ENCODE peak calls at places on chromosomes 7 and 10, in eight cellular contexts. K is stimulated activated CD4-positive, alpha-beta T cell treated with anti-CD3 and anti-CD28 coated beads, Interleukin-1b, Interleukin-23, amount 100 ng/mL, for 48 hours; R is sciatic nerve; H is fibroblast of lung; C is AG10803; P is left kidney; B is activated T-helper 1 cell treated with anti-CD3 and anti-CD28 coated beads, Interleukin-12 subunit alpha, Interleukin-12 subunit beta, Interleukin-2, Interleukin-4 antibody, amounts not matched to agents 30 ng/mL and 10 ng/mL and 1 ng/mL, durations not matched to agents 14 hours and 24 hours and 36 hours; F is endothelial cell. I is an unnamed sample.
A peak's percentile ranks its signal among the peaks of the same experiment; 100 is the strongest.

GRCh38 chr10:15433850-15434537 is 62.9 kb upstream of the FAM171A1 start:
- DNase-seq in H (peak; percentile 32), K (no peak), R (no peak), F (peak; percentile 34), P (peak; percentile 87), C (peak; percentile 58), B (no peak), I (no peak)

GRCh38 chr7:33107136-33108066 is 1.8 kb downstream of the RP9 start:
- DNase-seq in H (peak; percentile 42), P (peak; percentile 80), C (peak; percentile 49), F (peak; percentile 24), B (peak; percentile 37), K (no peak), R (no peak), I (peak; percentile 24)

GRCh38 chr10:103083977-103084320 is 109.1 kb downstream of the NT5C2 start:
- DNase-seq in C (no peak), K (no peak), F (no peak), R (no peak), P (no peak), H (no peak), B (no peak), I (no peak)

GRCh38 chr10:6275022-6275997 is 72.6 kb downstream of the PFKFB3 start:
- DNase-seq in B (peak; percentile 86), K (peak; percentile 99), C (peak; percentile 99), F (no peak), H (peak; percentile 99), R (peak; percentile 90), P (peak; percentile 50), I (peak; percentile 78)

GRCh38 chr7:91089382-91089963 is 174.8 kb upstream of the FZD1 start:
- DNase-seq in K (no peak), P (peak; percentile 68), R (no peak), H (peak; percentile 30), C (peak; percentile 53), B (no peak), F (no peak), I (no peak)

GRCh38 chr7:112362796-112363195 is 87.5 kb upstream of the IFRD1 start:
- DNase-seq in R (no peak), B (no peak), P (peak; percentile 44), K (no peak), F (no peak), C (peak; percentile 8), H (peak; percentile 38), I (no peak)

GRCh38 chr7:150860978-150861295 is 8.6 kb downstream of the AOC1 start:
- DNase-seq in F (no peak), H (no peak), C (no peak), R (no peak), K (no peak), B (no peak), P (no peak), I (no peak)

GRCh38 chr10:58952747-58953466 is 223.5 kb upstream of the PHYHIPL start:
- DNase-seq in F (peak; percentile 54), H (peak; percentile 39), R (peak; percentile 70), C (peak; percentile 74), B (no peak), P (peak; percentile 72), K (no peak), I (no peak)

GRCh38 chr7:34042406-34042805 is 137.1 kb downstream of the BMPER start:
- DNase-seq in C (peak; percentile 74), B (no peak), K (no peak), R (no peak), F (no peak), P (no peak), H (peak; percentile 71), I (no peak)

GRCh38 chr10:2949948-2950354 is 117.4 kb upstream of the PFKP start:
- DNase-seq in P (no peak), C (peak; percentile 53), R (no peak), F (no peak), B (no peak), H (peak; percentile 89), K (peak; percentile 83), I (no peak)

I was measured in T-helper 2 cell.